ENCODE peak calls at places on chromosomes 16 and 17, in six cellular contexts. K is midbrain; V is stomach; G is psoas muscle; Y is activated T-cell treated with anti-CD3 and anti-CD28 coated beads, Interleukin-2, amount 50 U/mL, for 72 hours; H is thoracic aorta. X is an unnamed sample.

GRCh38 chr17:77318491-77319210 is 177.9 kb downstream of the SEC14L1 start:
- DNase-seq in K (no peak), V (peak), G (no peak), Y (no peak), H (no peak), X (no peak)

GRCh38 chr16:56736476-56736875 is 6.5 kb downstream of the NUP93 start:
- DNase-seq in K (no peak), V (no peak), G (no peak), Y (no peak), H (no peak), X (no peak)

GRCh38 chr17:15257316-15257925 is 7.7 kb downstream of the PMP22 start:
- DNase-seq in K (peak), V (peak), G (peak), Y (peak), H (peak), X (peak)

GRCh38 chr17:64778367-64779290 is 116.5 kb upstream of the SMURF2 start:
- DNase-seq in K (no peak), V (peak), G (no peak), Y (no peak), H (no peak), X (no peak)

GRCh38 chr17:28252436-28252835 is 66.6 kb upstream of the TMEM97 start:
- DNase-seq in K (no peak), V (no peak), G (no peak), Y (no peak), H (no peak), X (no peak)

GRCh38 chr16:30004811-30005242 is 6.0 kb downstream of the DOC2A start:
- DNase-seq in K (no peak), V (peak), G (no peak), Y (no peak), H (no peak), X (no peak)

GRCh38 chr16:29007865-29008593 is 23.2 kb downstream of the LAT start:
- DNase-seq in K (no peak), V (no peak), G (no peak), Y (peak), H (no peak), X (no peak)

GRCh38 chr16:21218135-21218534 is 6.8 kb upstream of the ZP2 start:
- DNase-seq in K (no peak), V (no peak), G (no peak), Y (no peak), H (no peak), X (no peak)

GRCh38 chr17:59844884-59845594 is 47.7 kb downstream of the TUBD1 start:
- DNase-seq in K (no peak), V (no peak), G (no peak), Y (no peak), H (no peak), X (no peak)

GRCh38 chr16:75319513-75320401 is 68.3 kb upstream of the BCAR1 start:
- DNase-seq in K (no peak), V (no peak), G (no peak), Y (peak), H (no peak), X (no peak)

GRCh38 chr17:63019138-63019873 is 53.3 kb downstream of the TANC2 start:
- DNase-seq in K (no peak), V (no peak), G (no peak), Y (no peak), H (no peak), X (no peak)

GRCh38 chr16:53055603-53056527 is 1.1 kb downstream of the CHD9 start:
- DNase-seq in K (peak), V (no peak), G (no peak), Y (no peak), H (no peak), X (peak)

GRCh38 chr16:21260870-21261791 is 17.0 kb downstream of the CRYM start:
- DNase-seq in K (no peak), V (peak), G (peak), Y (no peak), H (no peak), X (no peak)